ENCODE peak calls at places on chromosomes 13 and 19, in five cellular contexts. One of them, this sample, is unnamed.

GRCh38 chr13:113905942-113906341 is 42.1 kb upstream of the GAS6 start:
- DNase-seq in tibial nerve: no peak
- DNase-seq in endothelial cell of umbilical vein: no peak
- DNase-seq in tibial artery: no peak
- DNase-seq in A673: no peak
- DNase-seq in this sample: no peak

GRCh38 chr13:77239312-77239711 is 87.6 kb downstream of the MYCBP2 start:
- DNase-seq in tibial nerve: no peak
- DNase-seq in endothelial cell of umbilical vein: peak; percentile 6
- DNase-seq in tibial artery: no peak
- DNase-seq in A673: no peak
- DNase-seq in this sample: no peak

GRCh38 chr13:33455291-33455690 is 169.7 kb upstream of the STARD13 start:
- DNase-seq in tibial nerve: no peak
- DNase-seq in endothelial cell of umbilical vein: no peak
- DNase-seq in tibial artery: no peak
- DNase-seq in A673: no peak
- DNase-seq in this sample: no peak

GRCh38 chr13:46288570-46289259 is 77.0 kb downstream of the LRRC63 start:
- DNase-seq in tibial nerve: no peak
- DNase-seq in endothelial cell of umbilical vein: peak; percentile 50
- DNase-seq in tibial artery: no peak
- DNase-seq in A673: peak; percentile 84
- DNase-seq in this sample: no peak

GRCh38 chr19:7970716-7971448 is 27.4 kb upstream of the TIMM44 start:
- DNase-seq in tibial nerve: no peak
- DNase-seq in endothelial cell of umbilical vein: peak; percentile 27
- DNase-seq in tibial artery: no peak
- DNase-seq in A673: peak; percentile 67
- DNase-seq in this sample: no peak

GRCh38 chr13:48636550-48636949 is 17.2 kb upstream of the CYSLTR2 start:
- DNase-seq in tibial nerve: no peak
- DNase-seq in endothelial cell of umbilical vein: peak; percentile 68
- DNase-seq in tibial artery: no peak
- DNase-seq in A673: no peak
- DNase-seq in this sample: no peak

GRCh38 chr19:35642312-35642711 is 767 bp downstream of the ETV2 start:
- DNase-seq in tibial nerve: no peak
- DNase-seq in endothelial cell of umbilical vein: no peak
- DNase-seq in tibial artery: no peak
- DNase-seq in A673: no peak
- DNase-seq in this sample: no peak

GRCh38 chr19:10832659-10833296 is 3.2 kb downstream of the TMED1 start:
- DNase-seq in tibial nerve: no peak
- DNase-seq in endothelial cell of umbilical vein: no peak
- DNase-seq in tibial artery: no peak
- DNase-seq in A673: no peak
- DNase-seq in this sample: no peak

GRCh38 chr13:43390101-43390500 is 366.7 kb downstream of the DNAJC15 start:
- DNase-seq in tibial nerve: no peak
- DNase-seq in endothelial cell of umbilical vein: no peak
- DNase-seq in tibial artery: no peak
- DNase-seq in A673: no peak
- DNase-seq in this sample: no peak

DNA sequence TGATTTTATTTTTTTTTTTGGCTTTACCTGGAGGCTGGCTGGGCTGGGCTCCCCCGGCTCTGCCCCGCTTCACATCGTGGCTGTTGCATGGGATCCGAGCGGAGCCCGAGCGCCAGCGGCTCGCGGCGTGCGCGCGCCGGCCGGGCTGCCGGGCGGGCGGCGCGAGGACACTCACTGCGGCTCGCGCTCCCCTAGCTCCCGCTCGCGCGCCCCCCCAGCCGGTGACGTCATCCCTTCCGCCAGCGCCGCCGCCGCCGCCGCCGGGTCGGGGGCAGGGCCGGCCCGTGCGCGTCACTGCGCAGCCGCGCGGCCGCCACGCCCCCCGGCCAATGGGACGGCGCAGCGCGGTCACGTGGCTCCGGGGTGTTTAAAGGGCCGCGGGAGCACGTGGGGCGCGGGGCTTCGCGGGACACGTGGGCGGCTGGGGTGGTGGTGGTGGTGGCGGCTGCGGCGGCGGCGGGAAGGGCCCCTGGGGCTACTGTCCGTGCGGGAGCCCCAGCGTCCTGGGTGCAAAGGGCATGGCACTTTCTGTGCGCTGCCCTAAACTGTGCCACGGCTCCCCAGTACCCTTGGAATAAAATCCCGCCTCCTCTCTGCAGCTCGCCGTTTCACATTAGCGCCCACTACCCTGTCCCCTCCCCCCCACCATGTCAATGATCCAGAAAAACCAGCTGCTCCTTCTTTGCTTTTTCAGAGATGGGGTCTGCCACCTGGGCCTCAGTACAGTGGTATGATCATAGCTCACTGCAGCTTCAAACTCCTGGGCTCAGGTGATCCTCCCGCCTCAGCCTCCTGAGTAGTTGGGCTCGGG is at the start of gene PTPRS:
- DNase-seq in tibial nerve: peak; percentile 38
- DNase-seq in endothelial cell of umbilical vein: peak; percentile 67
- DNase-seq in tibial artery: peak; percentile 76
- DNase-seq in A673: peak; percentile 93
- DNase-seq in this sample: peak; percentile 84
- TF ChIP-seq CTCF in tibial nerve: no peak
- TF ChIP-seq CTCF in endothelial cell of umbilical vein: no peak
- TF ChIP-seq CTCF in tibial artery: no peak
- TF ChIP-seq CTCF in A673: no peak
- TF ChIP-seq CTCF in this sample: no peak

GRCh38 chr19:12162882-12163806 is at the start of gene ZNF136:
- DNase-seq in tibial nerve: peak; percentile 87
- DNase-seq in endothelial cell of umbilical vein: peak; percentile 96
- DNase-seq in tibial artery: peak; percentile 98
- DNase-seq in A673: peak; percentile 97
- DNase-seq in this sample: peak; percentile 97
- H3K4me3 ChIP-seq in tibial nerve: peak within 1 kb of the TSS; percentile 97
- H3K4me3 ChIP-seq in endothelial cell of umbilical vein: peak within 1 kb of the TSS; percentile 67
- H3K4me3 ChIP-seq in tibial artery: peak within 1 kb of the TSS; percentile 95
- H3K4me3 ChIP-seq in A673: peak within 1 kb of the TSS; percentile 79
- H3K4me3 ChIP-seq in this sample: peak within 1 kb of the TSS; percentile 97

DNA sequence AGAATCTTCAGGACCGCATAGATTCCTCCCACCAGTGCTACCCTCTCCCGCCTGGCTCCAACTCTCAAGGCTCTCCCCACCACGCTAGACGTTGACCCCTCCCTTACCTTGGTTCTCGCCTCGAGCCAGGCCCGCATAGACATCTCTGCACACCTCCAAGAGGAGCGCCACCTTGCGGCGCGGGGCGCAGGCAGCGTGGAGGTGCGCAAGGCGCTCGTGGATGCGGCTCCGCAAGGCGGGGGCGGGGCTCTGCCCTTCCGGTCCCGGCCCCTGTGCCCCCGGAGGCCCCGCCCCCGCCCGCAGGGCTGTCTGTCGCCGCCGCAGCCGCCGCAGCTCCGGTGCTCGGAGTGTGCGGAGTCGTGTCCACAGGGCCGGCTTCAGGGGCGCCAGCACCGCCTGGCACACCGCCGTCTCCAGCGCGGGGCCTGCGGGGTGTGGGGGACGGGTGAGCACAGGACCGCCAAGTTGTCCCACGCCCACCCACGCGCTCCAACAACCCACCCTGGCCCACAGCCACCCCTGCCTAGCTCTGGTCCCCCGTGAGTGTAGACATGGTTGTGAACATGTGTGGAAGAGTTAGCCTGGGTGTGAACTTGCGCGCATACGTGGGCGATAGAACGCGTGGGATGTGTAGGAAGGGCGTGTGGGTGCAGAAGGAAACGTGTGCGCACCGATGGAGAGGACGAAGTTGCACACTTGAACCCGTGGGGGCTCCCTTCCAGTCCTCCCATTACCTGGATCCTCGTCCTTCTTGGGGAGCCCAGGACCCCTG is 8.1 kb downstream of the RINL start:
- DNase-seq in tibial nerve: peak; percentile 78
- DNase-seq in endothelial cell of umbilical vein: peak; percentile 61
- DNase-seq in tibial artery: peak; percentile 87
- DNase-seq in A673: peak; percentile 86
- DNase-seq in this sample: peak; percentile 97
- H3K27ac ChIP-seq in tibial nerve: peak overlapping the region; percentile 62
- H3K27ac ChIP-seq in endothelial cell of umbilical vein: no peak overlapping the region
- H3K27ac ChIP-seq in tibial artery: peak overlapping the region; percentile 5
- H3K27ac ChIP-seq in A673: no peak overlapping the region
- H3K27ac ChIP-seq in this sample: peak overlapping the region; percentile 21

DNA sequence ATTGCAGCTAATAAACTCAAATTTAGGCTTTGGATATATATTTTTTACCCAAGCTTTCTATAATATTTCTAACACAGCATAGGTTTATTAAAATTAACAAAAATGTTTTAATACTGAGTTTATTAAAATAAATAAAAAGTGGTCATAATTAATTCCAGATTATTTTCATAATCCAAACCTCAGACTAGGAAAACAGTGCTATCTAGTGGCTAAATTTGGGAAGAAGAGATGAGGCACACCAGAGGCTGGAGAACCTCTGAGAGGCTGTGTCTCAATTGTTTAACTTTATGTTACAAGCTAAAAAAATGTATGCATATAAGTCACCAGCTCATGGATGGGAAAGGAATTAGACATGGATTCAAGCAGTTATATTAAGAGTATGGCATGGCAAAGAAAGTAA is 392.5 kb downstream of the DIAPH3 start:
- DNase-seq in tibial nerve: no peak
- DNase-seq in endothelial cell of umbilical vein: peak; percentile 25
- DNase-seq in tibial artery: no peak
- DNase-seq in A673: peak; percentile 73
- DNase-seq in this sample: no peak
- TF ChIP-seq CTCF in tibial nerve: no peak
- TF ChIP-seq CTCF in endothelial cell of umbilical vein: peak; percentile 39
- TF ChIP-seq CTCF in tibial artery: peak; percentile 18
- TF ChIP-seq CTCF in A673: peak; percentile 80
- TF ChIP-seq CTCF in this sample: peak; percentile 55

This sample was measured in upper lobe of right lung.